ENCODE peak calls at places on chromosome 18, in nine cellular contexts. One of them, this sample, is unnamed. For H3K27me3, the result is how much of the 10 kb centered on the place peaks cover.

GRCh38 chr18:9753863-9754262 is 45.8 kb downstream of the RAB31 start:
- DNase-seq in psoas muscle: no peak
- DNase-seq in AG04450: no peak
- DNase-seq in sigmoid colon: no peak
- DNase-seq in fibroblast of lung: no peak
- DNase-seq in dorsolateral prefrontal cortex: no peak
- DNase-seq in HepG2: no peak
- DNase-seq in uterus: no peak
- DNase-seq in IMR-90: no peak
- DNase-seq in this sample: peak

GRCh38 chr18:63159590-63159989 is 160.0 kb downstream of the BCL2 start:
- DNase-seq in HepG2: no peak
- DNase-seq in uterus: no peak
- DNase-seq in dorsolateral prefrontal cortex: no peak
- DNase-seq in AG04450: no peak
- DNase-seq in psoas muscle: no peak
- DNase-seq in sigmoid colon: no peak
- DNase-seq in fibroblast of lung: no peak
- DNase-seq in IMR-90: no peak
- DNase-seq in this sample: no peak

GRCh38 chr18:57910817-57911216 is 107.7 kb upstream of the ATP8B1 start:
- DNase-seq in uterus: no peak
- DNase-seq in HepG2: no peak
- DNase-seq in fibroblast of lung: no peak
- DNase-seq in IMR-90: no peak
- DNase-seq in sigmoid colon: no peak
- DNase-seq in psoas muscle: no peak
- DNase-seq in AG04450: no peak
- DNase-seq in dorsolateral prefrontal cortex: no peak
- DNase-seq in this sample: no peak

GRCh38 chr18:56598422-56598821 is 40.0 kb downstream of the TXNL1 start:
- DNase-seq in sigmoid colon: no peak
- DNase-seq in psoas muscle: no peak
- DNase-seq in fibroblast of lung: no peak
- DNase-seq in uterus: no peak
- DNase-seq in dorsolateral prefrontal cortex: no peak
- DNase-seq in HepG2: no peak
- DNase-seq in AG04450: no peak
- DNase-seq in IMR-90: no peak
- DNase-seq in this sample: no peak

GRCh38 chr18:3508576-3509559 is 58.9 kb downstream of the TGIF1 start:
- DNase-seq in IMR-90: no peak
- DNase-seq in sigmoid colon: no peak
- DNase-seq in psoas muscle: no peak
- DNase-seq in AG04450: no peak
- DNase-seq in HepG2: no peak
- DNase-seq in dorsolateral prefrontal cortex: no peak
- DNase-seq in uterus: no peak
- DNase-seq in fibroblast of lung: peak
- DNase-seq in this sample: peak

GRCh38 chr18:56165601-56166355 is 472.6 kb downstream of the TXNL1 start:
- DNase-seq in dorsolateral prefrontal cortex: no peak
- DNase-seq in sigmoid colon: no peak
- DNase-seq in HepG2: no peak
- DNase-seq in AG04450: no peak
- DNase-seq in IMR-90: no peak
- DNase-seq in fibroblast of lung: no peak
- DNase-seq in psoas muscle: no peak
- DNase-seq in uterus: no peak
- DNase-seq in this sample: no peak

GRCh38 chr18:9863282-9863681 is 22.5 kb upstream of the TXNDC2 start:
- DNase-seq in HepG2: no peak
- DNase-seq in dorsolateral prefrontal cortex: no peak
- DNase-seq in sigmoid colon: no peak
- DNase-seq in IMR-90: no peak
- DNase-seq in uterus: no peak
- DNase-seq in AG04450: no peak
- DNase-seq in fibroblast of lung: no peak
- DNase-seq in psoas muscle: no peak
- DNase-seq in this sample: no peak

GRCh38 chr18:79685281-79685680 is 5.7 kb downstream of the CTDP1 start:
- DNase-seq in sigmoid colon: no peak
- DNase-seq in AG04450: no peak
- DNase-seq in HepG2: no peak
- DNase-seq in IMR-90: no peak
- DNase-seq in psoas muscle: no peak
- DNase-seq in uterus: no peak
- DNase-seq in dorsolateral prefrontal cortex: no peak
- DNase-seq in fibroblast of lung: no peak
- DNase-seq in this sample: no peak

GRCh38 chr18:35777042-35777441 is 195.4 kb upstream of the RMP24 start:
- DNase-seq in fibroblast of lung: no peak
- DNase-seq in AG04450: no peak
- DNase-seq in HepG2: peak
- DNase-seq in sigmoid colon: no peak
- DNase-seq in dorsolateral prefrontal cortex: no peak
- DNase-seq in psoas muscle: no peak
- DNase-seq in IMR-90: no peak
- DNase-seq in uterus: no peak
- DNase-seq in this sample: no peak

GRCh38 chr18:46294751-46295150 is 190.6 kb downstream of the HAUS1 start:
- DNase-seq in HepG2: no peak
- DNase-seq in sigmoid colon: no peak
- DNase-seq in uterus: no peak
- DNase-seq in AG04450: no peak
- DNase-seq in dorsolateral prefrontal cortex: no peak
- DNase-seq in IMR-90: no peak
- DNase-seq in fibroblast of lung: no peak
- DNase-seq in psoas muscle: no peak
- DNase-seq in this sample: no peak

GRCh38 chr18:79246309-79247108 is 149.2 kb upstream of the NFATC1 start:
- DNase-seq in uterus: peak
- DNase-seq in HepG2: peak
- DNase-seq in IMR-90: peak
- DNase-seq in sigmoid colon: peak
- DNase-seq in fibroblast of lung: peak
- DNase-seq in psoas muscle: peak
- DNase-seq in AG04450: peak
- DNase-seq in dorsolateral prefrontal cortex: peak
- DNase-seq in this sample: no peak

GRCh38 chr18:5253910-5254309 is 41.6 kb downstream of the ZBTB14 start:
- DNase-seq in IMR-90: no peak
- DNase-seq in AG04450: no peak
- DNase-seq in psoas muscle: no peak
- DNase-seq in HepG2: no peak
- DNase-seq in dorsolateral prefrontal cortex: no peak
- DNase-seq in sigmoid colon: no peak
- DNase-seq in fibroblast of lung: no peak
- DNase-seq in uterus: no peak
- DNase-seq in this sample: no peak

GRCh38 chr18:31225668-31226067 is 63.0 kb upstream of the DSC1 start:
- DNase-seq in sigmoid colon: no peak
- DNase-seq in AG04450: no peak
- DNase-seq in dorsolateral prefrontal cortex: no peak
- DNase-seq in fibroblast of lung: no peak
- DNase-seq in HepG2: peak
- DNase-seq in uterus: no peak
- DNase-seq in IMR-90: peak
- DNase-seq in psoas muscle: no peak
- DNase-seq in this sample: no peak

GRCh38 chr18:7458873-7459272 is 108.2 kb upstream of the PTPRM start:
- DNase-seq in AG04450: no peak
- DNase-seq in uterus: no peak
- DNase-seq in IMR-90: no peak
- DNase-seq in sigmoid colon: no peak
- DNase-seq in fibroblast of lung: no peak
- DNase-seq in dorsolateral prefrontal cortex: no peak
- DNase-seq in HepG2: no peak
- DNase-seq in psoas muscle: no peak
- DNase-seq in this sample: no peak

GRCh38 chr18:9109523-9109922 is 7.0 kb downstream of the NDUFV2 start:
- DNase-seq in psoas muscle: no peak
- DNase-seq in AG04450: no peak
- DNase-seq in HepG2: no peak
- DNase-seq in fibroblast of lung: peak
- DNase-seq in dorsolateral prefrontal cortex: no peak
- DNase-seq in uterus: no peak
- DNase-seq in IMR-90: peak
- DNase-seq in sigmoid colon: no peak
- DNase-seq in this sample: no peak

GRCh38 chr18:13235981-13236380 is 17.4 kb downstream of the LDLRAD4 start:
- DNase-seq in IMR-90: no peak
- DNase-seq in HepG2: no peak
- DNase-seq in psoas muscle: peak
- DNase-seq in AG04450: no peak
- DNase-seq in uterus: peak
- DNase-seq in fibroblast of lung: no peak
- DNase-seq in dorsolateral prefrontal cortex: peak
- DNase-seq in sigmoid colon: peak
- DNase-seq in this sample: no peak

GRCh38 chr18:13237073-13237472 is 18.5 kb downstream of the LDLRAD4 start:
- DNase-seq in uterus: no peak
- DNase-seq in sigmoid colon: no peak
- DNase-seq in psoas muscle: no peak
- DNase-seq in fibroblast of lung: no peak
- DNase-seq in IMR-90: no peak
- DNase-seq in AG04450: no peak
- DNase-seq in dorsolateral prefrontal cortex: peak
- DNase-seq in HepG2: no peak
- DNase-seq in this sample: no peak

GRCh38 chr18:13237641-13238040 is 19.1 kb downstream of the LDLRAD4 start:
- DNase-seq in AG04450: no peak
- DNase-seq in IMR-90: no peak
- DNase-seq in sigmoid colon: no peak
- DNase-seq in psoas muscle: no peak
- DNase-seq in uterus: no peak
- DNase-seq in dorsolateral prefrontal cortex: no peak
- DNase-seq in fibroblast of lung: no peak
- DNase-seq in HepG2: no peak
- DNase-seq in this sample: no peak

GRCh38 chr18:13235326-13235937 is 16.9 kb downstream of the LDLRAD4 start:
- DNase-seq in HepG2: no peak
- DNase-seq in AG04450: no peak
- DNase-seq in psoas muscle: no peak
- DNase-seq in dorsolateral prefrontal cortex: no peak
- DNase-seq in fibroblast of lung: no peak
- DNase-seq in IMR-90: no peak
- DNase-seq in uterus: no peak
- DNase-seq in sigmoid colon: no peak
- DNase-seq in this sample: no peak

GRCh38 chr18:13236411-13236810 is 17.9 kb downstream of the LDLRAD4 start:
- DNase-seq in IMR-90: no peak
- DNase-seq in fibroblast of lung: no peak
- DNase-seq in psoas muscle: no peak
- DNase-seq in HepG2: no peak
- DNase-seq in sigmoid colon: no peak
- DNase-seq in uterus: no peak
- DNase-seq in dorsolateral prefrontal cortex: no peak
- DNase-seq in AG04450: no peak
- DNase-seq in this sample: no peak
- H3K4me3 ChIP-seq in IMR-90: no peak
- H3K4me3 ChIP-seq in fibroblast of lung: no peak
- H3K4me3 ChIP-seq in psoas muscle: no peak
- H3K4me3 ChIP-seq in HepG2: no peak
- H3K4me3 ChIP-seq in sigmoid colon: no peak
- H3K4me3 ChIP-seq in uterus: no peak
- H3K4me3 ChIP-seq in dorsolateral prefrontal cortex: no peak
- H3K4me3 ChIP-seq in AG04450: no peak
- H3K4me3 ChIP-seq in this sample: no peak

GRCh38 chr18:69588301-69588700 is 187.6 kb downstream of the DOK6 start:
- DNase-seq in IMR-90: peak
- DNase-seq in HepG2: peak
- DNase-seq in AG04450: no peak
- DNase-seq in uterus: no peak
- DNase-seq in fibroblast of lung: peak
- DNase-seq in sigmoid colon: no peak
- DNase-seq in dorsolateral prefrontal cortex: no peak
- DNase-seq in psoas muscle: no peak
- DNase-seq in this sample: no peak
- TF ChIP-seq CTCF in IMR-90: no peak
- TF ChIP-seq CTCF in HepG2: no peak
- TF ChIP-seq CTCF in AG04450: peak
- TF ChIP-seq CTCF in uterus: no peak
- TF ChIP-seq CTCF in fibroblast of lung: no peak
- TF ChIP-seq CTCF in sigmoid colon: no peak
- TF ChIP-seq CTCF in dorsolateral prefrontal cortex: no peak
- TF ChIP-seq CTCF in psoas muscle: no peak
- TF ChIP-seq CTCF in this sample: no peak

GRCh38 chr18:26553943-26554342 is 5.6 kb upstream of the KCTD1 start:
- DNase-seq in AG04450: no peak
- DNase-seq in fibroblast of lung: no peak
- DNase-seq in psoas muscle: no peak
- DNase-seq in IMR-90: no peak
- DNase-seq in uterus: no peak
- DNase-seq in HepG2: no peak
- DNase-seq in dorsolateral prefrontal cortex: no peak
- DNase-seq in sigmoid colon: no peak
- DNase-seq in this sample: no peak
- H3K27me3 ChIP-seq in AG04450: under half
- H3K27me3 ChIP-seq in fibroblast of lung: under half
- H3K27me3 ChIP-seq in psoas muscle: under half
- H3K27me3 ChIP-seq in IMR-90: under half
- H3K27me3 ChIP-seq in uterus: under half
- H3K27me3 ChIP-seq in HepG2: half or more
- H3K27me3 ChIP-seq in dorsolateral prefrontal cortex: under half
- H3K27me3 ChIP-seq in sigmoid colon: under half
- H3K27me3 ChIP-seq in this sample: under half

GRCh38 chr18:59694824-59695223 is 2.4 kb downstream of the CCBE1 start:
- DNase-seq in fibroblast of lung: peak
- DNase-seq in uterus: no peak
- DNase-seq in sigmoid colon: no peak
- DNase-seq in psoas muscle: no peak
- DNase-seq in HepG2: no peak
- DNase-seq in dorsolateral prefrontal cortex: no peak
- DNase-seq in IMR-90: no peak
- DNase-seq in AG04450: no peak
- DNase-seq in this sample: no peak

GRCh38 chr18:59696311-59697235 is 650 bp downstream of the CCBE1 start:
- DNase-seq in psoas muscle: no peak
- DNase-seq in sigmoid colon: peak
- DNase-seq in AG04450: no peak
- DNase-seq in uterus: peak
- DNase-seq in dorsolateral prefrontal cortex: no peak
- DNase-seq in IMR-90: peak
- DNase-seq in fibroblast of lung: peak
- DNase-seq in HepG2: no peak
- DNase-seq in this sample: no peak

GRCh38 chr18:59697236-59697932 is at the start of gene CCBE1:
- DNase-seq in psoas muscle: peak
- DNase-seq in IMR-90: peak
- DNase-seq in sigmoid colon: peak
- DNase-seq in fibroblast of lung: peak
- DNase-seq in dorsolateral prefrontal cortex: no peak
- DNase-seq in HepG2: no peak
- DNase-seq in AG04450: no peak
- DNase-seq in uterus: peak
- DNase-seq in this sample: no peak

GRCh38 chr18:59699061-59699460 is 1.8 kb upstream of the CCBE1 start:
- DNase-seq in dorsolateral prefrontal cortex: no peak
- DNase-seq in AG04450: no peak
- DNase-seq in sigmoid colon: no peak
- DNase-seq in uterus: no peak
- DNase-seq in IMR-90: no peak
- DNase-seq in HepG2: no peak
- DNase-seq in psoas muscle: no peak
- DNase-seq in fibroblast of lung: peak
- DNase-seq in this sample: no peak

GRCh38 chr18:59695551-59695950 is 1.7 kb downstream of the CCBE1 start:
- DNase-seq in IMR-90: no peak
- DNase-seq in HepG2: no peak
- DNase-seq in AG04450: no peak
- DNase-seq in psoas muscle: no peak
- DNase-seq in sigmoid colon: no peak
- DNase-seq in uterus: no peak
- DNase-seq in dorsolateral prefrontal cortex: no peak
- DNase-seq in fibroblast of lung: no peak
- DNase-seq in this sample: no peak
- H3K4me3 ChIP-seq in IMR-90: peak
- H3K4me3 ChIP-seq in HepG2: no peak
- H3K4me3 ChIP-seq in AG04450: peak
- H3K4me3 ChIP-seq in psoas muscle: no peak
- H3K4me3 ChIP-seq in sigmoid colon: peak
- H3K4me3 ChIP-seq in uterus: no peak
- H3K4me3 ChIP-seq in dorsolateral prefrontal cortex: no peak
- H3K4me3 ChIP-seq in fibroblast of lung: peak
- H3K4me3 ChIP-seq in this sample: no peak